ENCODE peak calls at places on chromosomes 4 and X, in four cellular contexts. E is activated CD8-positive, alpha-beta memory T cell treated with anti-CD3 and anti-CD28 coated beads for 48 hours; D is fibroblast of the aortic adventitia; F is hippocampal formation. L is an unnamed sample.
A peak's percentile ranks its signal among the peaks of the same experiment; 100 is the strongest.

GRCh38 chr4:23038626-23039245 is 346.0 kb downstream of the GBA3 start:
- DNase-seq in F (no peak), E (no peak), D (no peak), L (no peak)

GRCh38 chr4:6894528-6895498 is 14.8 kb upstream of the TBC1D14 start:
- DNase-seq in D (no peak), E (no peak), F (no peak), L (no peak)

GRCh38 chr4:74117024-74117534 is 18.1 kb upstream of the CXCL2 start:
- DNase-seq in F (peak; percentile 71), E (no peak), D (peak; percentile 99), L (peak; percentile 97)

GRCh38 chr4:101439926-101440325 is 92.6 kb upstream of the PPP3CA start:
- DNase-seq in E (no peak), F (no peak), D (peak; percentile 46), L (no peak)

GRCh38 chr4:2024683-2025082 is 15.9 kb upstream of the NELFA start:
- DNase-seq in E (no peak), F (no peak), D (no peak), L (no peak)

GRCh38 chr4:2857349-2857927 is 13.8 kb downstream of the ADD1 start:
- DNase-seq in E (no peak), F (no peak), D (no peak), L (no peak)

GRCh38 chr4:123606946-123607542 is 210.4 kb downstream of the SPRY1 start:
- DNase-seq in E (no peak), D (no peak), F (no peak), L (no peak)

GRCh38 chr4:41646862-41647261 is 101.7 kb downstream of the PHOX2B start:
- DNase-seq in D (no peak), F (no peak), E (no peak), L (no peak)

GRCh38 chrX:1536712-1537030 is 314 bp downstream of the P2RY8 start:
- DNase-seq in D (no peak), F (no peak), E (no peak), L (no peak)

GRCh38 chr4:94889961-94890360 is 132.2 kb downstream of the BMPR1B start:
- DNase-seq in F (no peak), E (no peak), D (peak; percentile 70), L (peak; percentile 96)

GRCh38 chrX:137194164-137194563 is 160.4 kb upstream of the GPR101 start:
- DNase-seq in E (no peak), F (no peak), D (peak; percentile 39), L (no peak)

GRCh38 chr4:128394778-128395177 is 107.2 kb upstream of the PGRMC2 start:
- DNase-seq in E (no peak), F (no peak), D (peak; percentile 89), L (peak; percentile 75)

GRCh38 chrX:123807825-123808416 is 51.9 kb upstream of the XIAP start:
- DNase-seq in E (no peak), D (peak; percentile 44), F (no peak), L (peak; percentile 18)

GRCh38 chrX:85611926-85612325 is 232.5 kb upstream of the POF1B start:
- DNase-seq in E (no peak), D (peak; percentile 23), F (no peak), L (peak; percentile 0)

L was measured in astrocyte.